ENCODE peak calls at places on chromosomes 6 and 20, in six cellular contexts. T, X, O, M, H and F are unnamed samples.

GRCh38 chr20:53926428-53927028 is 143.9 kb downstream of the BCAS1 start:
- DNase-seq in T (peak), O (peak), X (peak), M (no peak), H (peak), F (peak)

GRCh38 chr6:166635556-166635955 is 8.5 kb upstream of the RPS6KA2 start:
- DNase-seq in T (no peak), M (no peak), X (no peak), O (no peak), H (no peak), F (no peak)

GRCh38 chr20:33803921-33804337 is 7.2 kb upstream of the CHMP4B start:
- DNase-seq in H (peak), O (no peak), M (no peak), T (peak), X (peak), F (peak)

GRCh38 chr6:170057034-170057734 is 233.7 kb downstream of the DLL1 start:
- DNase-seq in O (no peak), T (no peak), X (no peak), H (no peak), M (no peak), F (no peak)

GRCh38 chr6:7813704-7814103 is 87.8 kb downstream of the BMP6 start:
- DNase-seq in H (no peak), X (no peak), T (no peak), M (no peak), O (no peak), F (no peak)

GRCh38 chr20:42152570-42152969 is 534.4 kb upstream of the CHD6 start:
- DNase-seq in X (no peak), O (no peak), H (no peak), T (no peak), M (no peak), F (no peak)

GRCh38 chr6:15628499-15629131 is 34.2 kb downstream of the DTNBP1 start:
- DNase-seq in T (peak), M (no peak), H (peak), O (no peak), X (peak), F (peak)

GRCh38 chr20:50438986-50439407 is 71.2 kb upstream of the PTPN1 start:
- DNase-seq in O (peak), X (peak), T (peak), H (peak), M (no peak), F (peak)

GRCh38 chr6:3195695-3196497 is 31.6 kb downstream of the TUBB2B start:
- DNase-seq in H (peak), X (no peak), T (peak), O (no peak), M (peak), F (no peak)

GRCh38 chr6:14601490-14601889 is 483.9 kb downstream of the CD83 start:
- DNase-seq in X (no peak), M (peak), T (no peak), H (no peak), O (no peak), F (no peak)

GRCh38 chr6:47651505-47651944 is 46.9 kb upstream of the ADGRF4 start:
- DNase-seq in M (no peak), O (no peak), H (peak), X (peak), T (peak), F (peak)

GRCh38 chr20:56706867-56707360 is 77.8 kb downstream of the TFAP2C start:
- DNase-seq in T (no peak), M (no peak), X (no peak), O (no peak), H (no peak), F (peak)

GRCh38 chr20:36856196-36856595 is 19.7 kb upstream of the TLDC2 start:
- DNase-seq in H (no peak), O (no peak), T (peak), M (no peak), X (peak), F (peak)

GRCh38 chr6:54493138-54493537 is 184.9 kb downstream of the TINAG start:
- DNase-seq in M (no peak), T (peak), O (no peak), H (peak), X (peak), F (peak)

GRCh38 chr6:51792273-51793030 is 295.0 kb downstream of the PKHD1 start:
- DNase-seq in O (no peak), X (no peak), M (no peak), H (no peak), T (no peak), F (peak)

DNA sequence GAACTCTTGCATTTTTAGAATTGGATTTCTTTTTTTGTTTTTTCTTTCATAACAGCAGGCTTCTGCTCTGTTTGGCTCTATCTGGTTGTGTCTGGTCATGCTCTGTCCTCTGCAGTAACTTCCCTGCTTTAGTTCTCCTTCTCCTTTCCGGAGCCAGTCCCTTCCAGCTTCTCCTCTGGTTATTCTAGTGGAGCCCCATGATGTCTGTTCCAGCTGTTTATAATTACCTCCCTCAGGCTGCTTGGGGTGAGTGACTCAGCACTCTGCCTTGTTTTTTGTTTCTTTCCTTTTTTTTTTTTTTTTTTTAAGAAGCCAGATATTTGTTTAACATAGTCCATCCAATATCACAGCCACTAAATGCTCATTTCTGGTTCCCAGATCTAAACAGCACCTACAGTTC is 409.6 kb downstream of the MAFB start:
- DNase-seq in H (peak), T (peak), X (peak), M (peak), O (no peak), F (peak)
- TF ChIP-seq CTCF in H (no peak), T (no peak), X (no peak), M (no peak), O (no peak), F (no peak)

GRCh38 chr6:31476515-31477139 is 21.3 kb upstream of the MICB start:
- DNase-seq in X (no peak), M (no peak), H (no peak), O (no peak), T (no peak), F (no peak)
- TF ChIP-seq CTCF in X (peak), M (no peak), H (no peak), O (no peak), T (no peak), F (no peak)

GRCh38 chr20:32155017-32155965 is 45.8 kb downstream of the TM9SF4 start:
- DNase-seq in T (peak), X (peak), H (peak), M (peak), O (peak), F (peak)
- TF ChIP-seq CTCF in T (peak), X (peak), H (peak), M (peak), O (no peak), F (no peak)

GRCh38 chr6:150354754-150355571 is 13.8 kb upstream of the IYD start:
- DNase-seq in X (no peak), H (peak), M (no peak), O (no peak), T (peak), F (no peak)

GRCh38 chr6:150347845-150348244 is 21.0 kb upstream of the IYD start:
- DNase-seq in M (no peak), T (no peak), X (no peak), O (no peak), H (no peak), F (no peak)

GRCh38 chr6:150353445-150353844 is 15.4 kb upstream of the IYD start:
- DNase-seq in M (no peak), X (no peak), O (no peak), T (no peak), H (no peak), F (no peak)

GRCh38 chr6:150355932-150356331 is 12.9 kb upstream of the IYD start:
- DNase-seq in H (no peak), O (no peak), X (no peak), T (no peak), M (no peak), F (no peak)

DNA sequence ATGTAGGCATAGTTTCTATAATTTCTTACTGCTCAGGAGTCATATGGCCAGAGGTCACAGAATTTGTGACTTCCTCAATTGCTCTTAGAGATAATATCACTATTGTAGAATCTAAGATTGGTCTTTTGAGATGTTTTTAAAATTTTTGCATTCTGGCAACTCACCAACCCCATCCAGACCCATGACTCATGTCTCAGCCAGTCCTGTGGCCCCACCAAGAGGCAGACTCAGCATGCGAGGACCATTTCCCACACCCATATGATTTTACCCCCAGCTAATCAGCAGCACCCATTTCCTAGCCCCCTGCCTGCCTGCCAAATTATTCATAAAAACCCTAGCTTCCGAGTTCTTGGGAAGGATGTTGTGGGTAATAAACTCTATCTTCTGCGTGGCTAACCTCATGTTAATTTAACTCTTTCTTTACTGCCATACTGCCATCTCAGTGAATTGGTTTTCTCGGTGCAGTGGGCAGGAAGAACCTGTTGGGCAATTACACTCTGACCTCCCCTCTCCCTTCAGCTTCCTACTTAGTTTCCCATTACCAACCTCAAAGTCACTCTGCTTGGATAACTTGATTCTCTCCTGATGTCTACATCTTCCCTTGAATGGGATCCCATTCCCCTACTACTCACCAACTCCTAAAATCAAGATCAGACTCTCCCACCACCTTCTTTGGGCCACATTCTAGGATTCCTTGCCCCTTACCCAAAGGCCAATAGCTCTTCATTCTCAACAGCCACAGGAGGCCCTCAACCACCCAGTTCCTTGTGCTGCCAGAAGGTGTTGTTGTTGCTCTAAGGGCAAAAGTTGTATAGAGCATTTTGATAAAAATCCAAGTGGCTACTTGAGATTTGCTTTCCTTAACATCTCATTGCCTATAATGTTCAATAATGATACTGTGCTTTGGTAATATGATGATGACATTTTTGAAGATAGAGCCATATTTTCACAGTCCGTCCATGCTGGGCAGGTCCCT is 16.2 kb upstream of the IYD start:
- DNase-seq in X (peak), T (peak), O (no peak), H (peak), M (no peak), F (peak)
- TF ChIP-seq CTCF in X (no peak), T (no peak), O (no peak), H (no peak), M (no peak), F (no peak)

GRCh38 chr6:151690303-151690702 is 117.2 kb upstream of the ESR1 start:
- DNase-seq in H (no peak), X (no peak), O (no peak), M (no peak), T (peak), F (no peak)
- TF ChIP-seq CTCF in H (no peak), X (peak), O (no peak), M (no peak), T (peak), F (no peak)

DNA sequence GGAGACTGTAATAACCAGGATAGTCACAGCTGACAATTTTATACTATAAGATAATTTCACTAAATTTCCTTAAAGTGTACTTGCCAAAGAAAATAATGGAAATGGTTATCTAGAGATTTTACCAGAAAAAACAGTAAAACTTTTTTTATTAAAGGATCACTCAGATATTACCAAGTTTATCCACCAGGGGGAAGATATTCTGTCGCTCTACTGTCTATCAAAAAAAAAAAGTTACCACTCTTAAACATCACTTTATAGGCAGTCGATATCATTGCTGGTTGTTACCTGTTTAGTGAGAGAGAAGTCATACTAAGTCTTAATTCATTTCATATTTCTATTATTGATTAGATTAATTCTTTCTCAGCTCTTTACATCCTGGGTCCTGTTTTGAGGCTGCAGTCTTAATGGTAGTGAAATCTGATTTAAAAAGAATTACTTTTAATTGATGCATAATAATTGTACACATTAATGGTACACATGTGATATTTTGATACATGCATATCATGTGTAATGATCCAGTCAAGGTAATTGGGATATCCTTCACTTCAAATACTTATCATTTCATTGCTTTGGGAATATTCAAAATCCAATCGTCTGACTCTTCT is 18.9 kb downstream of the L3MBTL3 start:
- DNase-seq in O (no peak), M (peak), T (peak), X (no peak), H (peak), F (peak)
- TF ChIP-seq CTCF in O (peak), M (peak), T (peak), X (peak), H (peak), F (peak)

GRCh38 chr20:46544576-46544975 is 5.9 kb downstream of the OCSTAMP start:
- DNase-seq in H (no peak), M (no peak), O (no peak), T (peak), X (no peak), F (no peak)
- TF ChIP-seq CTCF in H (no peak), M (peak), O (no peak), T (no peak), X (no peak), F (no peak)

DNA sequence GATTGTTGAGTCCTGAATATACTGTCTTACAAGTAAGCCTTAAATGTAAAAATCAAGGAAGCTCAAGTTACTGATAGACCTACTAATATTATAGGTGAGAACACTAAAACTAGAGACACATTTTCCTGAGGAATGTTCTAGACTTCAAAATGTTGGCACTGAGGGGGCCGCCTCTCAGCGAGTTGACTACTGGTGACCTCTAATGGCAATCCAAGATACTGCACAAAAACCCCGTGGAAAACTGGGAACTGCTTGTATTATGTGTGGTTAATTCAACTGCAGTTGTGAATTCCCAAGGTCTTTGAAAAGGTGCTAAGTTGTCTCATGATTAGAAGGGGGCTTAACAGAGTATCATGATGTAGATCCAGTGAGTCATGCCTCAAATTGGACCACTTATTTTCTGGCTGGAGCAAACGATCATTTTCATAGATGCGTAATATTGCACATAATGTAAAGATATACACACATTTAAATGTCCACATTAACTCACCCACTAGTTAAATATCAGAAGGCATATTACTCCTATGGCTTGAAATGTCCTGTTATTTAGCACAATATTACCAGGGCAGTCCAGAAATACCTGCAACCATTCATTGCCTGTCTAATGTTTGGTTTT is 336.2 kb downstream of the FOXA2 start:
- DNase-seq in O (no peak), X (no peak), M (peak), H (peak), T (peak), F (peak)
- TF ChIP-seq CTCF in O (peak), X (peak), M (peak), H (peak), T (peak), F (peak)

DNA sequence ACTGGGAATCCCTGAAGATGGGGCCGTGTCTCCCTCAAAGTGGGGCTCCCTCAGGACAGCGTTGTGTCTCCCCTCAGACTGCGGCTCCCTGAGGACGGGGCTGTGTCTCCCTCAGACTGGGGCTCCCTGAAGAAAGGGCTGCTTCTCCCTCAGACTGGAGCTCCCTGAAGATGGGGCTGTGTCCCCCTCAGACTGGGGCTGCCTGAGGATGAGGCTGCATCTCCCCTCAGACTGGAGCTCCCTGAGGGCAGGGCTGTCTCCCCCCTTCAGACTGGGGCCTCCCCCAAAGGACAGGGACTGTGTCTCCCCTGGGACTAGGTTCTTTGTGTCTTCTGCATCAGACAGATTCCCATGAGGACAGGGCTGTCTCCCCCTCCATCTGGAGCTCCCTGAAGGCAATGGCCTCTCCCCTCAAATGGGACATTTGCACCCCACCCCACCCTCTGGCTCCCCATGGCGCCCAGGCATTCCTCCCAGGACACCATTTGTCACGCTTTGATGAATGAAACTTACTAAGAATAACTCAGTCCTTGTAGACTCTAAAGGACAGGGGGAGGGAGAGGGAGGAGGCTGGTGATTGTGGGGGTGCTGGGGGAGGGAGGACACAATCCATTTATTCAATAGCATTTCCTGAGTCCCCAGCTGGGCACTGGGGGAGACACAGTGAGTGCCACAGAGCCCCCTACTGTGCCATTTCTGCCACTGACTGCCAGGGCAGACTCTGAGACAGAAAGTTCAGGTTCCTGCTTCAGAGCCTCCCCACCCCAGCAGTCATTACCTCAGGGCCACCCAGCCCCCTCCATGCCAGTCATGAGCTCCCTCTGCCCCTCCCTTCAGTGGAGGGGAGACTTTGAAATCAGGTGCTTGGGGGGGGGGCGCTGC is 122.4 kb downstream of the MRPL14 start:
- DNase-seq in M (peak), O (no peak), X (no peak), H (no peak), T (peak), F (peak)
- TF ChIP-seq CTCF in M (peak), O (peak), X (peak), H (peak), T (peak), F (peak)

DNA sequence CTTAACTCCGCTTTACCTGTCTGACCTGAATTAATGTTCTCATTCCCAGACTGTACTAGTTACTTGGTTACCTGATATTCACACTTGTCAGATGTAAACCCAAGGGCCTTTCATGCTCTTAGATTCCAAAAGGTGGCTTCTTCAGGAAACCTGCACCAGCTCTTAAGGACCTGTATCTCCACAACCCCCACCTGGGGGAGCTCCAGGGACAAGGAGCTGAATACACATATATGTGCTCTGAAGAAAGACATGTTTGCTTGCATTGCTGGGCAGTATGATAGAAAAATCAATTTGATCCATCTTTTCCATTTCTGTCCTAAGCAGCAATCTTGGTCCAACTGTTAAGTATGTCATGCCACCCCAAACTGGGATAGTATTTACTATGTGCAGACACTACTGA is 64.8 kb upstream of the POU3F2 start:
- DNase-seq in T (peak), M (no peak), H (peak), O (no peak), X (no peak), F (peak)
- TF ChIP-seq CTCF in T (no peak), M (peak), H (peak), O (peak), X (peak), F (peak)